ENCODE peak calls at places on chromosomes 5 and 9, in four cellular contexts. S, L, F and U are unnamed samples.
A peak's percentile ranks its signal among the peaks of the same experiment; 100 is the strongest.

GRCh38 chr5:56525117-56525516 is 290.2 kb upstream of the MAP3K1 start:
- DNase-seq in S (no peak), L (no peak), F (no peak), U (no peak)

GRCh38 chr5:120388016-120388781 is 75.9 kb upstream of the PRR16 start:
- DNase-seq in S (no peak), F (peak; percentile 89), L (no peak), U (no peak)

GRCh38 chr5:94693043-94693822 is 74.8 kb downstream of the SLF1 start:
- DNase-seq in S (no peak), L (no peak), F (peak; percentile 51), U (no peak)

GRCh38 chr5:33271606-33272005 is 169.2 kb upstream of the TARS1 start:
- DNase-seq in L (no peak), F (no peak), S (no peak), U (no peak)

GRCh38 chr5:40797273-40798011 is 732 bp downstream of the PRKAA1 start:
- DNase-seq in S (peak; percentile 82), F (peak; percentile 90), L (peak; percentile 88), U (peak; percentile 66)

GRCh38 chr5:65120371-65120967 is 351.7 kb downstream of the CWC27 start:
- DNase-seq in F (no peak), L (no peak), S (no peak), U (no peak)

GRCh38 chr5:134133213-134133994 is 18.9 kb downstream of the TCF7 start:
- DNase-seq in S (peak; percentile 9), F (no peak), L (no peak), U (peak; percentile 12)

GRCh38 chr5:64207978-64208377 is 42.3 kb downstream of the RNF180 start:
- DNase-seq in F (peak; percentile 6), S (no peak), L (no peak), U (no peak)

GRCh38 chr9:111891910-111892499 is 4.6 kb upstream of the UGCG start:
- DNase-seq in L (no peak), S (no peak), F (no peak), U (no peak)

GRCh38 chr9:96567203-96567700 is 52.4 kb downstream of the CDC14B start:
- DNase-seq in S (no peak), L (no peak), F (no peak), U (no peak)

GRCh38 chr5:57386958-57387357 is 95.7 kb downstream of the ACTBL2 start:
- DNase-seq in L (no peak), S (no peak), F (peak; percentile 32), U (no peak)

GRCh38 chr5:66986009-66986408 is 210.6 kb downstream of the CD180 start:
- DNase-seq in L (no peak), F (no peak), S (no peak), U (no peak)

GRCh38 chr5:32254987-32255900 is 57.5 kb downstream of the MTMR12 start:
- DNase-seq in F (no peak), L (no peak), S (no peak), U (no peak)

GRCh38 chr5:150487199-150488061 is 20.5 kb upstream of the NDST1 start:
- DNase-seq in S (peak; percentile 45), L (no peak), F (peak; percentile 77), U (no peak)
- TF ChIP-seq CTCF in S (peak; percentile 30), L (no peak), F (peak; percentile 18), U (no peak)

DNA sequence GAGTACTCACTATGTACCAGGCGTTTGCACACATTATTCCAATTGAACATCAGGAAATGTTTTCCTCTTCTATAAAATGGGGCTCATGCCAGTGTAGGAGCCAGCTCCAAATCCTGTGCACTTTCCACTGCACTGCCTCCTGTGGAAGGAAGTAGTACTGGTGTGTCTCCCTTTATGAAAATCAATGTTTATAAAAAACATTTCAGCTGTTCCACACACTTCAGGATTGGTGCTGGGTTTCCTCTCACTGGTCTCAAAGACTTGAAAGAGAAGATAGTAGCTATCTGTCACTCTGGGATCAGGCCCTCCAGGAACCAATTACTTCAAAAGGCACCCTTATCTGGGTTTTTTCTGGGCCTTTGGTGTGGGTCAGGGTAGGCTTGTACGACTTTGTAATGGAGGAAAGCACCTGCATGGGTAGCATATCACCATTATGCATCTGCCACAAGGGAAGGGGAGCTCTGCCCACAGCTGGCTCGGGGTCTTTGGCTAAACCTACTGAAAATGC is 32.5 kb downstream of the RAB14 start:
- DNase-seq in L (no peak), F (no peak), S (no peak), U (no peak)
- TF ChIP-seq CTCF in L (peak; percentile 48), F (peak; percentile 36), S (peak; percentile 53), U (no peak)

GRCh38 chr9:117354252-117354847 is 60.5 kb downstream of the ASTN2 start:
- DNase-seq in F (no peak), L (no peak), S (no peak), U (no peak)
- TF ChIP-seq CTCF in F (no peak), L (no peak), S (no peak), U (no peak)

DNA sequence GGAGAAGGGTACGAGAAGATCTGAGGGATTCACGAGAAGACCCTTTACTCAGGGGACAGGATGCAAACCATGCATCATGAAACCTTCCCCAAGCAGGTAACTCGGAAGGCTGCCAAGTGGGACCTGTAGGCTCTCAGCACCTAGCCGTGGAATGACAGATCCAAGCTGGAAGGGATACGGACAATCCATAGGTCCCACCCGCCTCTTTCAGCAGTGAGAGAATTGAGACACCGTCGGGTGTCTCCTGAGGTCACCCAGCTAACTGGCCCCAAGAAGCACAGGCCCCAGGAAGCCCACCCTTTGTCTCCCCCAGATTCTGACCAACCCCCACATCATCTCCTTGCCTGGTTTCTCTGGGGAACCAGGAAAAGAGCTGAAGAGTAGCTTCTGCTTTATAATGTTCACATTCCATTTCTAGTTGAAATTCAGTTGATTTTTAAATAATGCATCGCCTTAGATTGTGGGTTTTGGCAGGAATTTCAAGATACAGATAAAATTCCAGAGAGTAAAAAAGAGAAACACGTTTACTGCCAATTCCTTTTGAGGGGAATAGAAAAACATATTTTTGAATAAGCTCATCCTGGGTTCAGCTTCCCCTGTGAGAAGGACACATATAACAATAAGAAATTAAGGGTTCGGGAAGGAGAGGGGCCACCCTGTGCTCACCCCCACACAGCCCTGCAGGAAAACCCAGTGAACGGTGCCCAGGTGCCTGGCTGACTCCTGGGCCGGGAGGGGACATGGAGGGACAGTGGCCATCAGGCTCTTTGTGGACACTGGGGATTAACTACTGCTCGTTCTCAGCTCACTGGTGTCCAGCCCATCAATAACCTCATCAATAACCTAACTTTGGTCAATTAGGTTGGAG is 51.1 kb downstream of the NSUN2 start:
- DNase-seq in L (no peak), F (no peak), S (no peak), U (no peak)
- TF ChIP-seq CTCF in L (no peak), F (no peak), S (no peak), U (no peak)